ENCODE peak calls at places on chromosomes 2 and 18, in eight cellular contexts. V is activated effector memory CD4-positive, alpha-beta T cell treated with anti-CD3 and anti-CD28 coated beads, Interleukin-2, amount 50 U/mL, for 16 hours; H is activated T-helper 1 cell treated with Interleukin-2 at 50 U/mL for 16 hours; P is Right ventricle myocardium inferior; M is foreskin fibroblast; C is adipocyte; F is kidney glomerular epithelial cell; O is T follicular helper cell. R is an unnamed sample.

GRCh38 chr2:168490015-168490874 is 34.2 kb downstream of the CERS6 start:
- DNase-seq in V (peak), H (no peak), P (no peak), M (peak), C (peak), F (no peak), O (no peak), R (no peak)

GRCh38 chr2:29954316-29954715 is 32.9 kb upstream of the ALK start:
- DNase-seq in V (no peak), H (no peak), P (no peak), M (no peak), C (no peak), F (no peak), O (no peak), R (no peak)

GRCh38 chr2:52210611-52211010 is 1178.7 kb upstream of the NRXN1 start:
- DNase-seq in V (no peak), H (no peak), P (no peak), M (no peak), C (no peak), F (no peak), O (no peak), R (no peak)

GRCh38 chr18:13756261-13756660 is 29.8 kb downstream of the RNMT start:
- DNase-seq in V (no peak), H (no peak), P (peak), M (no peak), C (no peak), F (no peak), O (no peak), R (no peak)

GRCh38 chr2:229572434-229573338 is 141.7 kb downstream of the DNER start:
- DNase-seq in V (no peak), H (no peak), P (no peak), M (no peak), C (no peak), F (no peak), O (no peak), R (no peak)

GRCh38 chr2:85133751-85134254 is 611 bp downstream of the TCF7L1 start:
- DNase-seq in V (no peak), H (no peak), P (no peak), M (peak), C (peak), F (no peak), O (no peak), R (no peak)

GRCh38 chr2:45904267-45904921 is 252.9 kb downstream of the PRKCE start:
- DNase-seq in V (no peak), H (no peak), P (no peak), M (peak), C (no peak), F (no peak), O (no peak), R (no peak)

GRCh38 chr2:174544156-174544555 is 53.4 kb downstream of the WIPF1 start:
- DNase-seq in V (no peak), H (no peak), P (no peak), M (no peak), C (no peak), F (no peak), O (no peak), R (no peak)

GRCh38 chr2:188410504-188411235 is 119.0 kb downstream of the GULP1 start:
- DNase-seq in V (no peak), H (no peak), P (no peak), M (peak), C (no peak), F (no peak), O (no peak), R (no peak)

GRCh38 chr2:36589230-36589630 is 8.7 kb downstream of the FEZ2 start:
- DNase-seq in V (no peak), H (no peak), P (no peak), M (no peak), C (no peak), F (no peak), O (no peak), R (no peak)

GRCh38 chr18:26511339-26512071 is 36.8 kb downstream of the KCTD1 start:
- DNase-seq in V (no peak), H (no peak), P (no peak), M (no peak), C (no peak), F (no peak), O (no peak), R (no peak)

GRCh38 chr2:167718560-167718959 is 528.8 kb downstream of the STK39 start:
- DNase-seq in V (no peak), H (no peak), P (no peak), M (no peak), C (no peak), F (no peak), O (no peak), R (no peak)

GRCh38 chr2:120526997-120527945 is 181.3 kb downstream of the INHBB start:
- DNase-seq in V (no peak), H (no peak), P (no peak), M (no peak), C (no peak), F (no peak), O (no peak), R (no peak)

GRCh38 chr2:106185475-106186184 is 8.5 kb downstream of the UXS1 start:
- DNase-seq in V (no peak), H (no peak), P (no peak), M (no peak), C (no peak), F (no peak), O (no peak), R (no peak)

GRCh38 chr18:58337688-58338087 is 291.2 kb downstream of the ALPK2 start:
- DNase-seq in V (no peak), H (no peak), P (no peak), M (no peak), C (no peak), F (no peak), O (no peak), R (no peak)

GRCh38 chr18:40055262-40055661 is 1899.8 kb upstream of the PIK3C3 start:
- DNase-seq in V (no peak), H (no peak), P (no peak), M (peak), C (no peak), F (peak), O (no peak), R (no peak)

GRCh38 chr2:25018681-25019080 is 23.2 kb upstream of the EFR3B start:
- DNase-seq in V (no peak), H (no peak), P (no peak), M (no peak), C (no peak), F (no peak), O (no peak), R (no peak)

GRCh38 chr18:46204143-46204542 is 100.0 kb downstream of the HAUS1 start:
- DNase-seq in V (no peak), H (no peak), P (no peak), M (no peak), C (no peak), F (no peak), O (no peak), R (no peak)

GRCh38 chr2:13638181-13638580 is 921.4 kb downstream of the TRIB2 start:
- DNase-seq in V (no peak), H (no peak), P (no peak), M (peak), C (no peak), F (no peak), O (no peak), R (no peak)

GRCh38 chr2:160270571-160271113 is 70.6 kb upstream of the ITGB6 start:
- DNase-seq in V (no peak), H (no peak), P (peak), M (no peak), C (peak), F (no peak), O (no peak), R (no peak)

GRCh38 chr2:143029141-143029540 is 100.1 kb upstream of the ARHGAP15 start:
- DNase-seq in V (no peak), H (no peak), P (no peak), M (peak), C (no peak), F (no peak), O (no peak), R (no peak)

GRCh38 chr2:11678306-11678960 is 8.4 kb upstream of the NTSR2 start:
- DNase-seq in V (no peak), H (no peak), P (no peak), M (no peak), C (no peak), F (no peak), O (no peak), R (no peak)

GRCh38 chr2:100470898-100471514 is 724 bp downstream of the NMS start:
- DNase-seq in V (no peak), H (no peak), P (peak), M (peak), C (peak), F (no peak), O (no peak), R (no peak)

GRCh38 chr2:228652366-228652765 is 470.9 kb upstream of the SPHKAP start:
- DNase-seq in V (no peak), H (no peak), P (no peak), M (peak), C (peak), F (no peak), O (no peak), R (no peak)

GRCh38 chr18:2104620-2105462 is 466.5 kb downstream of the METTL4 start:
- DNase-seq in V (peak), H (peak), P (no peak), M (peak), C (peak), F (peak), O (peak), R (no peak)

GRCh38 chr2:170162261-170162612 is 15.7 kb upstream of the MYO3B start:
- DNase-seq in V (no peak), H (no peak), P (no peak), M (peak), C (peak), F (peak), O (no peak), R (no peak)